ENCODE peak calls at places on chromosomes 1 and 21, in four cellular contexts. O, V, J and K are unnamed samples.

GRCh38 chr1:215557504-215557903 is 9.6 kb upstream of the KCTD3 start:
- DNase-seq in O (no peak), V (no peak), J (no peak), K (no peak)

GRCh38 chr1:14334336-14335176 is 263.9 kb upstream of the KAZN start:
- DNase-seq in O (no peak), V (no peak), J (no peak), K (no peak)

GRCh38 chr1:76833856-76834255 is 33.4 kb upstream of the ST6GALNAC5 start:
- DNase-seq in O (no peak), V (no peak), J (no peak), K (no peak)

GRCh38 chr1:152148051-152148450 is 11.0 kb downstream of the RPTN start:
- DNase-seq in O (no peak), V (no peak), J (no peak), K (no peak)

GRCh38 chr21:43866659-43867331 is 1.8 kb downstream of the AGPAT3 start:
- DNase-seq in O (no peak), V (no peak), J (peak; percentile 86), K (no peak)

GRCh38 chr1:41138549-41138948 is 103.6 kb downstream of the SCMH1 start:
- DNase-seq in O (no peak), V (no peak), J (no peak), K (no peak)

GRCh38 chr1:197774691-197775281 is 494 bp downstream of the DENND1B start:
- DNase-seq in O (peak; percentile 39), V (no peak), J (no peak), K (no peak)

GRCh38 chr1:219020386-219020785 is 153.3 kb upstream of the LYPLAL1 start:
- DNase-seq in O (no peak), V (no peak), J (no peak), K (no peak)

GRCh38 chr1:175839678-175840669 is 96.6 kb upstream of the TNR start:
- DNase-seq in O (no peak), V (no peak), J (no peak), K (no peak)

GRCh38 chr1:243179714-243180113 is 75.4 kb downstream of the CEP170 start:
- DNase-seq in O (no peak), V (no peak), J (no peak), K (no peak)

GRCh38 chr1:56968878-56969495 is 3.2 kb upstream of the C8B start:
- DNase-seq in O (no peak), V (no peak), J (no peak), K (no peak)

GRCh38 chr1:40868051-40868723 is 6.0 kb upstream of the CITED4 start:
- DNase-seq in O (no peak), V (no peak), J (no peak), K (no peak)

GRCh38 chr1:195173753-195174152 is 1434.5 kb downstream of the KCNT2 start:
- DNase-seq in O (no peak), V (no peak), J (no peak), K (no peak)

GRCh38 chr1:170664283-170664827 is 424 bp downstream of the PRRX1 start:
- DNase-seq in O (no peak), V (no peak), J (peak; percentile 50), K (no peak)

GRCh38 chr1:57064379-57064778 is 98.6 kb upstream of the C8B start:
- DNase-seq in O (no peak), V (no peak), J (no peak), K (no peak)

GRCh38 chr21:32349333-32349944 is 43.4 kb downstream of the URB1 start:
- DNase-seq in O (no peak), V (no peak), J (no peak), K (no peak)

GRCh38 chr21:37700641-37701202 is 215.5 kb downstream of the KCNJ6 start:
- DNase-seq in O (peak; percentile 70), V (no peak), J (no peak), K (no peak)

GRCh38 chr1:227917081-227917950 is 30.4 kb downstream of the WNT9A start:
- DNase-seq in O (no peak), V (no peak), J (no peak), K (no peak)

GRCh38 chr1:226126824-226127591 is 59.5 kb downstream of the ACBD3 start:
- DNase-seq in O (no peak), V (peak; percentile 62), J (peak; percentile 59), K (peak; percentile 87)

GRCh38 chr1:204726478-204726877 is 40.9 kb upstream of the LRRN2 start:
- DNase-seq in O (no peak), V (peak; percentile 29), J (no peak), K (no peak)